ENCODE peak calls at places on chromosomes 16 and 17, in four cellular contexts. N, L, U and D are unnamed samples.

GRCh38 chr17:27805520-27806146 is 5.3 kb upstream of the NOS2 start:
- DNase-seq in N (peak), L (peak), U (peak), D (peak)

GRCh38 chr17:40936976-40937375 is 470 bp downstream of the KRT23 start:
- DNase-seq in N (no peak), L (no peak), U (no peak), D (no peak)

GRCh38 chr17:731943-732787 is at the start of gene TLCD3A:
- DNase-seq in N (peak), L (peak), U (peak), D (no peak)

GRCh38 chr17:8159032-8159400 is 3.7 kb downstream of the VAMP2 start:
- DNase-seq in N (no peak), L (no peak), U (no peak), D (no peak)

GRCh38 chr16:89191033-89191900 is 9.1 kb downstream of the SLC22A31 start:
- DNase-seq in N (peak), L (no peak), U (no peak), D (no peak)

GRCh38 chr17:73255671-73256181 is 6.0 kb downstream of the CPSF4L start:
- DNase-seq in N (peak), L (no peak), U (peak), D (no peak)

GRCh38 chr16:85416267-85417109 is 196.6 kb upstream of the GSE1 start:
- DNase-seq in N (peak), L (no peak), U (peak), D (no peak)

GRCh38 chr17:70564006-70564620 is 394.8 kb downstream of the KCNJ2 start:
- DNase-seq in N (no peak), L (no peak), U (no peak), D (no peak)

GRCh38 chr16:75197522-75198134 is 9.3 kb downstream of the CTRB2 start:
- DNase-seq in N (peak), L (no peak), U (no peak), D (no peak)

GRCh38 chr17:80455784-80456183 is 20.6 kb downstream of the NPTX1 start:
- DNase-seq in N (no peak), L (no peak), U (no peak), D (no peak)

GRCh38 chr17:30133197-30133596 is 16.6 kb downstream of the NSRP1 start:
- DNase-seq in N (no peak), L (no peak), U (no peak), D (no peak)

GRCh38 chr17:33778505-33779398 is 476.3 kb upstream of the CCL2 start:
- DNase-seq in N (peak), L (no peak), U (peak), D (no peak)

GRCh38 chr17:76246080-76247066 is 6.1 kb upstream of the RNF157 start:
- DNase-seq in N (no peak), L (no peak), U (no peak), D (no peak)

GRCh38 chr17:73013816-73014663 is 78.4 kb downstream of the SLC39A11 start:
- DNase-seq in N (no peak), L (no peak), U (no peak), D (no peak)

GRCh38 chr17:79670537-79671386 is 59.9 kb upstream of the RBFOX3 start:
- DNase-seq in N (no peak), L (no peak), U (no peak), D (no peak)

GRCh38 chr17:31882571-31882970 is 18.9 kb downstream of the UTP6 start:
- DNase-seq in N (no peak), L (no peak), U (no peak), D (no peak)

GRCh38 chr16:14050297-14051027 is 20.7 kb upstream of the MRTFB start:
- DNase-seq in N (no peak), L (no peak), U (no peak), D (no peak)